ENCODE peak calls at places on chromosomes 4 and X, in four cellular contexts. B is H1, T is HCT116, H is body of pancreas. M is an unnamed sample.
A peak's percentile ranks its signal among the peaks of the same experiment; 100 is the strongest.

GRCh38 chrX:105190252-105190853 is 30.1 kb downstream of the TEX13A start:
- DNase-seq in H (peak; percentile 14), B (no peak), T (no peak), M (no peak)

GRCh38 chrX:155070038-155070437 is 898 bp downstream of the CMC4 start:
- DNase-seq in B (no peak), H (no peak), T (no peak), M (no peak)

GRCh38 chr4:104064650-104065577 is 345.1 kb upstream of the TACR3 start:
- DNase-seq in B (peak; percentile 3), T (peak; percentile 56), H (peak; percentile 65), M (peak; percentile 1)

GRCh38 chrX:47169726-47170515 is 23.7 kb upstream of the UBA1 start:
- DNase-seq in H (no peak), T (no peak), B (no peak), M (no peak)

GRCh38 chr4:47031011-47031678 is at the start of gene GABRB1:
- DNase-seq in B (peak; percentile 23), T (no peak), H (peak; percentile 66), M (peak; percentile 9)

GRCh38 chr4:154314248-154314647 is 177.4 kb downstream of the DCHS2 start:
- DNase-seq in B (no peak), T (peak; percentile 37), H (no peak), M (no peak)

GRCh38 chr4:58808817-58809216 is 1698.6 kb upstream of the IGFBP7 start:
- DNase-seq in B (no peak), T (no peak), H (no peak), M (no peak)

GRCh38 chr4:85475631-85476233 is 782 bp downstream of the ARHGAP24 start:
- DNase-seq in T (no peak), H (peak; percentile 42), B (no peak), M (no peak)

GRCh38 chr4:19227701-19228100 is 1024.0 kb upstream of the SLIT2 start:
- DNase-seq in B (no peak), T (no peak), H (no peak), M (no peak)

GRCh38 chr4:48944659-48945290 is 38.2 kb upstream of the OCIAD2 start:
- DNase-seq in T (no peak), H (peak; percentile 15), B (no peak), M (no peak)

GRCh38 chr4:77600521-77601451 is 4.8 kb upstream of the CXCL13 start:
- DNase-seq in H (peak; percentile 39), B (no peak), T (peak; percentile 37), M (no peak)

GRCh38 chr4:170497105-170497504 is 407.3 kb upstream of the AADAT start:
- DNase-seq in B (no peak), T (no peak), H (no peak), M (no peak)

GRCh38 chr4:149521611-149522010 is 294.0 kb downstream of the IQCM start:
- DNase-seq in H (no peak), B (no peak), T (peak; percentile 10), M (no peak)

GRCh38 chrX:107968623-107969022 is 13.5 kb downstream of the TEX13B start:
- DNase-seq in H (no peak), B (no peak), T (no peak), M (no peak)

GRCh38 chr4:162163892-162164759 is at the start of gene FSTL5:
- DNase-seq in T (no peak), H (peak; percentile 79), B (peak; percentile 94), M (peak; percentile 21)

GRCh38 chrX:133970021-133970550 is 15.3 kb downstream of the GPC3 start:
- DNase-seq in B (no peak), T (no peak), H (no peak), M (no peak)

GRCh38 chr4:152408514-152409327 is 127.2 kb downstream of the FBXW7 start:
- DNase-seq in T (peak; percentile 15), B (no peak), H (no peak), M (no peak)

GRCh38 chrX:110684653-110685052 is 111.0 kb downstream of the CHRDL1 start:
- DNase-seq in H (no peak), B (no peak), T (no peak), M (no peak)

GRCh38 chr4:115219315-115219840 is 106.0 kb upstream of the NDST4 start:
- DNase-seq in H (no peak), B (no peak), T (no peak), M (no peak)

GRCh38 chr4:128468485-128468989 is 180.9 kb upstream of the PGRMC2 start:
- DNase-seq in T (no peak), H (no peak), B (no peak), M (peak; percentile 16)
- TF ChIP-seq POLR2A in T (no peak), H (no peak), B (no peak), M (no peak)

DNA sequence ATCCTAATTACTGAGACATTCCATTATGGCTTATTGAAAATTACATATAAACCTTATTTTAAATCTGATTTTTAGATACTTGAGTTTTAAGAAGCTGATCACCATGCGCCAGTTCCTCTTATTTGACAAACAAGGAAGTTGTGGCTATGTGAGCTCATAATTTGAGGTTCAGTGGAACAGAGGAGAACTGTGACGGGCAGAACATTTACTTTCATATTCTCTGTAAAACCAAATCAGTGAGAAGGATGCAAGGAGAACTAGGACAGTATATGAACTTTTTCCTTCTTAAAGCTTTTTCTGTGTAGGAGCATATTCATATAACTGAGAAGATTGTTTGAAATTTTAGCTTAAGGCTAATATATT is 25.3 kb downstream of the STIM2 start:
- DNase-seq in T (no peak), B (no peak), H (no peak), M (no peak)
- TF ChIP-seq POLR2A in T (no peak), B (no peak), H (no peak), M (no peak)

GRCh38 chr4:68869274-68869773 is 53.5 kb downstream of the UGT2B10 start:
- DNase-seq in H (no peak), T (no peak), B (no peak), M (no peak)

GRCh38 chr4:68861057-68861456 is 45.3 kb downstream of the UGT2B10 start:
- DNase-seq in T (no peak), H (no peak), B (no peak), M (no peak)

GRCh38 chr4:68865760-68866159 is 50.0 kb downstream of the UGT2B10 start:
- DNase-seq in B (no peak), T (no peak), H (no peak), M (no peak)

GRCh38 chr4:68865178-68865638 is 49.4 kb downstream of the UGT2B10 start:
- DNase-seq in T (no peak), H (peak; percentile 23), B (no peak), M (no peak)

GRCh38 chr4:68864438-68865177 is 48.8 kb downstream of the UGT2B10 start:
- DNase-seq in T (no peak), H (peak; percentile 69), B (no peak), M (no peak)
- TF ChIP-seq POLR2A in T (no peak), H (peak; percentile 56), B (no peak), M (no peak)

GRCh38 chr4:54233128-54233696 is 4.1 kb downstream of the PDGFRA start:
- DNase-seq in T (peak; percentile 40), H (peak; percentile 84), B (no peak), M (peak; percentile 88)
- TF ChIP-seq POLR2A in T (no peak), H (no peak), B (no peak), M (no peak)

DNA sequence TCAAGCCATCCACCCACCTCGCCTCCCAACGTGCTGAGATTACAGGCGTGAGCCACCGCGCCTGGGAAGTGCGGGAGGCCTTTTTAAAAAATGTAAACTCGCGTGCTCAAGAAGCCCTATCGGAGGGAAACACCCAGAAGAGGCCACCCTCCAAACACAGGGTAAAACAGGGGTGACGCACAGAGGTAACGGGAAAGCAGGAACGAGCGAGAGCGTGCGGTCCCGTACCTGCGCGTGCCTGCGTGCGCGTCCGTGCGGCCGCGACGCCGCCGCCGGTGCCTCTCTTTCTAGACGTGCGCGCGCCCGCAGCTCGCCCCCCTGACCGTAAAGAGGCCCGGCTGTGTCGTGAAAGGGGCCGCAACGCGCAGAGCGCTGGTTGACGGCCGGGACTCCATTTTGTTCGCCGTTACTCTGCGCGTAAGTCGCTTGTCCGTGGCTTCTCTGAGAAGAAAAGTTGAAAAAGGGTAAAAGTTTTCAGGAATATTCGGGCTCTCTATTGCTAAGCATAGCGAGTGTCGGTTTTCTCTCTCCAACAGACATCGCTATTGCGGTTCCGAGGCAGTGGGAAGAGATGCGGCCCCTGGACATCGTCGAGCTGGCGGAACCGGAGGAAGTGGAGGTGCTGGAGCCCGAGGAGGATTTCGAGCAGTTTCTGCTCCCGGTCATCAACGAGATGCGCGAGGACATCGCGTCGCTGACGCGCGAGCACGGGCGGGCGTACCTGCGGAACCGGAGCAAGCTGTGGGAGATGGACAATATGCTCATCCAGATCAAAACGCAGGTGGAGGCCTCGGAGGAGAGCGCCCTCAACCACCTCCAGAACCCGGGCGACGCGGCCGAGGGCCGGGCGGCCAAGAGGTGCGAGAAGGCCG is at the start of gene MRFAP1:
- DNase-seq in T (peak; percentile 86), B (peak; percentile 80), H (peak; percentile 94), M (peak; percentile 67)
- TF ChIP-seq POLR2A in T (peak; percentile 92), B (peak; percentile 84), H (peak; percentile 85), M (peak; percentile 90)

DNA sequence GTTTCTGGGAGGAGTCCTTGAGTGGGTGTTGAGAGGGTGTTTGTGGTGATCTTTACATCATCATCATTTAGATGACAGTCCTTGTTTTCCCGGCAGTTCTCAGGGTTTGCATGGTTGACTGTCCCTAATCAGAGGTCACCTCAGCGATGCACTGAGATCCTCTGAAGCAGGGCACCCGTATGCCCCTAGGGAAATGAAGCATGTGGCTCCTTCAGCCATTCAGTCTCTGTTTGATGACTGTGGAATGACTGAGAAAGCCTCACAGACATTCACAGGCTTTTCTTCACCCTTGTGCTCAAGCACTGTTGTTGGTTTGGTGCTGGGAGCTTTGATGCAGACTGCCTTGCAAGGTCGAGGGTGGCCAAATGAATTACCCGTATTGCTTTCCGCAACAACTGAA is 474.8 kb downstream of the SPRY1 start:
- DNase-seq in H (no peak), T (no peak), B (no peak), M (no peak)
- TF ChIP-seq POLR2A in H (no peak), T (no peak), B (no peak), M (no peak)

GRCh38 chrX:35809816-35810215 is 11.7 kb downstream of the MAGEB16 start:
- DNase-seq in T (no peak), B (no peak), H (no peak), M (no peak)
- TF ChIP-seq POLR2A in T (no peak), B (no peak), H (no peak), M (no peak)

DNA sequence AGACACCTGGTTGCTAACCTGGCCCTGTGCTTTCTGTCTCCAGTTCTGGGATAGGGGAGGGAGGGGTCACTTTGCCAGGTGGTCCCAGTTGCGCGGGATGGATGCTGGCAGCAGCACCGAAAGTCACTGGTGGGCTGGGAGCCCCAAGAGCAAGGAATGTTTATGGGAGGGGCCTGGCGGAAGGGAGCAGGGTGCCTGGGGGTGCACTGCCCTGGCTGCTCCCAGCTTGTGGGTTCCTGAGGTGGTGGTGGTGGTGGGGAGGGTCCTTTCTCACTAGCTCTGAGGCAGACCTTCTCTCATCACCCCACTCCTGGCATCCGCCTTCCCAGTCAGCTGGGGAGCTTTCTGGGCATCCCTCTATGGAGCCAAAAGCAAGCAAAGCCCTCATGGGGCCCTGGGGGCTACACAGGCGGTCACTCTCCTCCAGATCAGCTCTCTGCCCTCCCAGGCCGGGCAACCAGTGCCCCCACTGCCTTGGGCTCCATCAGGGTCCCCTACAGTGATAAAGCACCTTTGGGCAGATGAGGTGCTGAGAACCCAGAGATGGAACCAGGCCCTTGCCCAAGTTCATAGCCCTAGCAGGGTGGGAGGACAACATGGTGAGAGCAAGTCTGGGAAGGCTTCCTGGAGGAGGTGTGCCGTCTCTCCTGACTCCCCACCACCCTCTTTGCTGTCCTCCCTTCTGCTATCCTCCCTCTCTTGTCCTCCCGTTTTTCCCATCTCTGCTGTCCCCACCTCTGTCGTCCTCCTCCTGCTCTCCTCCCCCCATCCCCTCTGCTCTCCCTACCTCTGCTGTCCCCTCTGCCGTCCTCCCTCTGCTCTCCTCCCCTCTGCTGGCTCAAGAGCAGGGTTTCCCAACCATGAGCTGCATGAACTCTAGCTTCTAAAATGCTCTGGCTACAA is 16.0 kb downstream of the FGFR3 start:
- DNase-seq in B (no peak), T (no peak), H (no peak), M (no peak)
- TF ChIP-seq POLR2A in B (no peak), T (no peak), H (no peak), M (no peak)